ENCODE peak calls at places on chromosomes 16 and 17, in eight cellular contexts. G, M, S, J, A, V, R and F are unnamed samples.

GRCh38 chr17:64219571-64219970 is 43.5 kb downstream of the TEX2 start:
- DNase-seq in S (no peak), V (no peak), A (no peak), J (no peak), R (peak; percentile 45), G (no peak), M (no peak), F (no peak)

GRCh38 chr17:70369296-70369855 is 200.0 kb downstream of the KCNJ2 start:
- DNase-seq in M (no peak), A (no peak), G (no peak), V (no peak), R (no peak), J (no peak), S (no peak), F (no peak)

GRCh38 chr17:15269690-15270089 is 4.6 kb upstream of the PMP22 start:
- DNase-seq in A (no peak), R (no peak), S (no peak), G (no peak), J (no peak), M (no peak), V (no peak), F (no peak)

GRCh38 chr16:81574168-81574567 is 129.6 kb downstream of the CMIP start:
- DNase-seq in A (peak; percentile 49), V (no peak), J (no peak), R (no peak), S (no peak), G (no peak), M (no peak), F (no peak)

GRCh38 chr17:79031996-79032875 is 8.3 kb downstream of the C1QTNF1 start:
- DNase-seq in S (no peak), M (no peak), A (peak; percentile 8), V (no peak), G (no peak), R (peak; percentile 24), J (no peak), F (peak; percentile 61)

GRCh38 chr17:81049973-81050551 is 15.1 kb downstream of the BAIAP2 start:
- DNase-seq in R (no peak), A (peak; percentile 89), S (peak; percentile 90), V (peak; percentile 47), J (no peak), G (no peak), M (no peak), F (no peak)

GRCh38 chr16:48393843-48394703 is 8.9 kb upstream of the SIAH1 start:
- DNase-seq in J (peak; percentile 71), S (no peak), R (no peak), G (no peak), V (no peak), M (peak; percentile 83), A (no peak), F (peak; percentile 74)

GRCh38 chr17:81910840-81911276 is 341 bp downstream of the PCYT2 start:
- DNase-seq in V (peak; percentile 22), G (no peak), A (peak; percentile 30), J (no peak), S (no peak), R (no peak), M (no peak), F (no peak)

GRCh38 chr17:47802341-47803022 is 19.1 kb downstream of the OSBPL7 start:
- DNase-seq in M (no peak), R (peak; percentile 91), S (peak; percentile 43), V (peak; percentile 50), J (no peak), G (peak; percentile 40), A (peak; percentile 64), F (peak; percentile 47)

GRCh38 chr17:62778990-62779681 is 29.0 kb downstream of the MARCHF10 start:
- DNase-seq in S (peak; percentile 99), V (no peak), J (peak; percentile 52), A (peak; percentile 72), G (peak; percentile 52), M (no peak), R (peak; percentile 48), F (peak; percentile 69)

GRCh38 chr17:74394977-74395376 is 27.7 kb downstream of the GPR142 start:
- DNase-seq in J (no peak), M (no peak), G (no peak), A (peak; percentile 72), S (no peak), R (no peak), V (no peak), F (no peak)

GRCh38 chr17:62664336-62665120 is 37.1 kb downstream of the MRC2 start:
- DNase-seq in M (no peak), V (no peak), R (no peak), S (no peak), G (no peak), A (no peak), J (no peak), F (no peak)

GRCh38 chr16:50618238-50618918 is 62.7 kb downstream of the SNX20 start:
- DNase-seq in V (no peak), R (no peak), A (no peak), G (no peak), M (no peak), J (no peak), S (no peak), F (no peak)

DNA sequence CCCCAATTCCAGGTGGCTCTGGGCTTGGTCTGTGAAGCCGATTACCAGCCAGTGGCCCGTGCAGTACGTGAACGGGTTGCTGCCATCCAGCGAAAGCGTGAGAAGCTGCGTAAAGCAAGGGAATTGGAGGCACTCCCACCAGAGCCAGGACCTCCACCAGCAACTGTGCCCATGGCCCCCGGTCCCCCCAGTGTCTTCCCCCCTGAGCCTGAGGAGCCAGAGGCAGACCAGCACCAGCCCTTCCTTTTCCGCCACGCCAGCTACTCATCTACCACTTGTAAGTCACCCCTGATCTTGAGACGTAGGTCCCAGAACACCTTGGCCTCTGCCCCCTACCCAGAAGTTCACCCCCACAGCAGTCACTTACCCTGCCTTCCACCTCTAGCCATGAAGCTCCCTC is 6.9 kb downstream of the WNK4 start:
- DNase-seq in J (no peak), A (no peak), S (no peak), G (no peak), R (no peak), V (no peak), M (no peak), F (no peak)
- H3K27me3 ChIP-seq in J (peaks cover 2% of the 10 kb centered on the region), A (peaks cover 61% of the 10 kb centered on the region), S (no peaks in the 10 kb centered on the region), G (peaks cover 32% of the 10 kb centered on the region), R (no peaks in the 10 kb centered on the region), V (peaks cover 9% of the 10 kb centered on the region), M (no peaks in the 10 kb centered on the region), F (peaks cover 57% of the 10 kb centered on the region)

DNA sequence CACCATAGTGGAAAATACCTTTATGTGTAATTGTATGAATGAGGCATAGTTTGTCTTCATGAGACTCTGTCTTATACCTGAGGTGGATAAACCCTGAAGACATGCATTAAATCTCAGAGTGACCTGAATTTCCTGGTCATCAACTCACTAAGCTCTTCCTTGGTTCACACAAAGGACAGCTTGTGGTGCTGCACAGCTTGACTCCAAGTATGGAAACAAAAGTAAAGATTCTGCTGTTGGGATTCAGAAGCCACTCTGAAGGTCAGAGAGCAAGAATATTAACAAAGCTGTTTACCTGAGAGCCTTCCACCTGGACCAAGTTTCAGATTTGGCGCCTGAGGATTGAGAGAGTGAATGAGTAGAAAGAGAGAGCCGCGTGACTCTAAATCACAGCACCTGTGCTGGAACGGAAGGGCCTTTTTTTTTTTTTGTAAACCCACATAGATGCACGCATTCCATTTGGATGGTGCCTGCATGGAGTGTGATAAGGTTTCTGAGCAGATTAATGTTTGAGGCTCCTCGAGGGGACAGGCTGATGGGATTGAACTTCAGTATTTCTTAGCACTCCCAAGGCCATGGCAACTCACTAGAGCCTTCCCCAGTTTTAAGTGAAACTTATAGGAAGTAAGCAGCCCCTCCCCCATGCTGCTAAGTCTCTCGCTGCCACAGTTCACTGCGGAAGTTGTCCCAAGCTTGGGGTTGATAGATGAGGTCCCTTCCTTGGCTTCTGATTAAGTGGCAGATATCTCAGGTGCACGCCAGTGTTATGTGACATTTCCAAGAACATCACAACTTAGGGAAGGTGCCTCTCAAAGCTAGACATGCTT is 28.7 kb downstream of the CALB2 start:
- DNase-seq in J (no peak), R (no peak), V (no peak), S (no peak), A (no peak), G (no peak), M (no peak), F (no peak)
- H3K27me3 ChIP-seq in J (no peaks in the 10 kb centered on the region), R (no peaks in the 10 kb centered on the region), V (no peaks in the 10 kb centered on the region), S (no peaks in the 10 kb centered on the region), A (peaks cover 47% of the 10 kb centered on the region), G (no peaks in the 10 kb centered on the region), M (no peaks in the 10 kb centered on the region), F (peaks cover 27% of the 10 kb centered on the region)

GRCh38 chr16:1908983-1909382 is 9.2 kb downstream of the HS3ST6 start:
- DNase-seq in A (no peak), V (no peak), M (no peak), R (no peak), G (no peak), S (no peak), J (no peak), F (no peak)

GRCh38 chr16:1908081-1908633 is 10.1 kb downstream of the HS3ST6 start:
- DNase-seq in S (no peak), J (no peak), M (no peak), G (no peak), V (no peak), R (no peak), A (no peak), F (no peak)

GRCh38 chr16:1907226-1907849 is 10.9 kb downstream of the HS3ST6 start:
- DNase-seq in S (no peak), J (no peak), R (no peak), V (no peak), A (no peak), G (no peak), M (no peak), F (no peak)

GRCh38 chr16:1906052-1906845 is 12.0 kb downstream of the HS3ST6 start:
- DNase-seq in A (no peak), J (no peak), V (no peak), S (no peak), M (no peak), R (no peak), G (no peak), F (no peak)

GRCh38 chr16:1906846-1907165 is 11.4 kb downstream of the HS3ST6 start:
- DNase-seq in J (no peak), S (no peak), G (no peak), R (no peak), A (no peak), M (no peak), V (no peak), F (no peak)
- H3K27me3 ChIP-seq in J (no peaks in the 10 kb centered on the region), S (peaks cover 8% of the 10 kb centered on the region), G (peaks cover 6% of the 10 kb centered on the region), R (no peaks in the 10 kb centered on the region), A (peaks cover 79% of the 10 kb centered on the region), M (no peaks in the 10 kb centered on the region), V (no peaks in the 10 kb centered on the region), F (peaks cover 28% of the 10 kb centered on the region)

GRCh38 chr17:8066841-8067775 is 20.4 kb downstream of the ALOX12B start:
- DNase-seq in J (no peak), M (no peak), G (no peak), A (no peak), R (no peak), V (no peak), S (peak; percentile 56), F (no peak)

GRCh38 chr17:8071496-8071895 is 16.0 kb downstream of the ALOX12B start:
- DNase-seq in R (no peak), A (no peak), V (no peak), J (no peak), G (no peak), S (no peak), M (no peak), F (no peak)

GRCh38 chr17:8068736-8069586 is 18.6 kb downstream of the ALOX12B start:
- DNase-seq in R (no peak), A (no peak), M (peak; percentile 8), V (no peak), S (no peak), G (no peak), J (no peak), F (no peak)

GRCh38 chr17:8067806-8068205 is 19.7 kb downstream of the ALOX12B start:
- DNase-seq in G (no peak), R (no peak), S (no peak), A (no peak), V (no peak), M (no peak), J (no peak), F (no peak)

GRCh38 chr17:8069587-8069860 is 18.0 kb downstream of the ALOX12B start:
- DNase-seq in S (no peak), M (no peak), J (peak; percentile 8), V (no peak), G (no peak), A (no peak), R (no peak), F (no peak)
- H3K27me3 ChIP-seq in S (peaks cover 16% of the 10 kb centered on the region), M (no peaks in the 10 kb centered on the region), J (peaks cover 5% of the 10 kb centered on the region), V (peaks cover 21% of the 10 kb centered on the region), G (peaks cover 9% of the 10 kb centered on the region), A (peaks cover 65% of the 10 kb centered on the region), R (no peaks in the 10 kb centered on the region), F (peaks cover 41% of the 10 kb centered on the region)